ENCODE peak calls at places on chromosomes 7 and 10, in ten cellular contexts. J is cardiac muscle cell, E is transverse colon, V is fibroblast of lung, M is SJCRH30, X is uterus, T is HAP-1, Q is esophagus squamous epithelium, N is neuronal stem cell, L is gastrocnemius medialis. I is an unnamed sample. For H3K9me3, the result is how much of the 10 kb centered on the place peaks cover.

GRCh38 chr7:121102619-121103018 is 114.1 kb downstream of the CPED1 start:
- DNase-seq in J (no peak), E (no peak), V (no peak), M (no peak), X (no peak), T (no peak), Q (no peak), N (no peak), L (no peak), I (no peak)

GRCh38 chr10:51090190-51090589 is 15.9 kb downstream of the PRKG1 start:
- DNase-seq in J (peak), E (no peak), V (peak), M (no peak), X (no peak), T (no peak), Q (no peak), N (no peak), L (peak), I (no peak)

GRCh38 chr7:95472521-95473160 is 13.1 kb upstream of the ASB4 start:
- DNase-seq in J (peak), E (no peak), V (peak), M (peak), X (no peak), T (peak), Q (no peak), N (no peak), L (no peak), I (no peak)

GRCh38 chr10:132752378-132752777 is 33.6 kb downstream of the NKX6-2 start:
- DNase-seq in J (no peak), E (no peak), V (no peak), M (no peak), X (no peak), T (no peak), Q (no peak), N (no peak), L (no peak), I (no peak)

GRCh38 chr10:124075116-124075955 is 18.1 kb downstream of the CHST15 start:
- DNase-seq in J (no peak), E (no peak), V (peak), M (no peak), X (no peak), T (no peak), Q (no peak), N (peak), L (no peak), I (no peak)

GRCh38 chr7:8236781-8237407 is 25.1 kb downstream of the ICA1 start:
- DNase-seq in J (no peak), E (no peak), V (no peak), M (no peak), X (no peak), T (no peak), Q (no peak), N (no peak), L (no peak), I (no peak)

GRCh38 chr10:61280303-61280702 is 172.9 kb downstream of the TMEM26 start:
- DNase-seq in J (peak), E (no peak), V (no peak), M (no peak), X (no peak), T (no peak), Q (no peak), N (no peak), L (no peak), I (no peak)

GRCh38 chr10:51422311-51423120 is 276.9 kb downstream of the CSTF2T start:
- DNase-seq in J (peak), E (peak), V (peak), M (peak), X (peak), T (peak), Q (no peak), N (no peak), L (peak), I (no peak)

GRCh38 chr7:120825576-120825975 is 32.4 kb downstream of the TSPAN12 start:
- DNase-seq in J (no peak), E (no peak), V (no peak), M (no peak), X (no peak), T (no peak), Q (no peak), N (no peak), L (no peak), I (no peak)

GRCh38 chr10:74896788-74897527 is 70.6 kb downstream of the KAT6B start:
- DNase-seq in J (no peak), E (no peak), V (no peak), M (no peak), X (no peak), T (no peak), Q (no peak), N (no peak), L (no peak), I (no peak)

GRCh38 chr7:74337926-74338325 is 48.7 kb downstream of the CLIP2 start:
- DNase-seq in J (no peak), E (no peak), V (no peak), M (no peak), X (no peak), T (no peak), Q (no peak), N (no peak), L (no peak), I (no peak)
- H3K9me3 ChIP-seq in J (under half), E (under half), V (under half), M (under half), X (under half), T (under half), Q (under half), N (under half), L (under half), I (under half)

GRCh38 chr7:105941596-105941995 is 21.5 kb upstream of the CDHR3 start:
- DNase-seq in J (no peak), E (no peak), V (no peak), M (no peak), X (no peak), T (no peak), Q (no peak), N (no peak), L (no peak), I (no peak)
- H3K9me3 ChIP-seq in J (under half), E (under half), V (under half), M (under half), X (under half), T (under half), Q (under half), N (under half), L (under half), I (under half)

DNA sequence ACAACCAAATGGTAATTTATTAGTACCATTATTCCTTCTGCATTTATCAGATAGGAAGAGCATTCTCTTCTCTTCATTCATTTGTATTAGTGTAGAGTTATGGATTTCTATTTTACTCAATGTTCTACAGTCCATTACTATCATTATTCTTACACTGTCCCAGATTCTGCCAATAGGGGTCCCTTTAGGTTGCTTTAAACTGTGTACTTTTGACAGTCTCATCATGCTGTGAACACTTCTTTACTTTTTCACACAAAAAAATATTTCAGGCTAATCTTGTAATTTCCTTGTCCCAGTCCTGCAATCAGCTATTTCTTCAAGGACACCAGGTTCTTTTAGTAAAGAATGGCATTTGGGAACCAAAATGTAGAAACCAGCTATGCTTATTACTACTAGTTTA is 99.3 kb downstream of the ZNF248 start:
- DNase-seq in J (no peak), E (no peak), V (no peak), M (no peak), X (no peak), T (no peak), Q (no peak), N (no peak), L (no peak), I (no peak)
- H3K9me3 ChIP-seq in J (under half), E (under half), V (under half), M (under half), X (under half), T (under half), Q (under half), N (under half), L (under half), I (under half)

DNA sequence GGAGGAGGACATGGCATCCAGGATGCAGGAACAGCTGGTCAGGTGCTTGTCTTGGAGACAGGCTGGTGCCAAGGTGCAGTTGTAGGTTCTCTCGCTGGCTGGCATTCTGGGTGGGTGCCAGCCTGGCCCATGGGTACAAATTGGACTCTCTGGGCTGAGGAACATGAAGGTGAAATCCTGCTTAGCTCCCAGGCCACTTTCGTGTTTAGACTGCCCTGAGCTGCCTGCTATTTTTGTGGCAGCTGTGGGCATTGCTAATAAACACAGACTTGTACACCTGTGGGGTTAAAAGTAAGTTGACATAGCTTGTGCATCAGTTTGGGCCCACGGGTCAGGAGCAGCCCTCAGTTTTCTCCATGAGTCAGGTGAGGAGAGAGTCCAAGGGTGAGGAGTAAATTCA is 379.9 kb downstream of the GLRX3 start:
- DNase-seq in J (no peak), E (no peak), V (no peak), M (no peak), X (no peak), T (no peak), Q (no peak), N (no peak), L (no peak), I (no peak)
- H3K9me3 ChIP-seq in J (under half), E (under half), V (under half), M (under half), X (under half), T (under half), Q (under half), N (under half), L (under half), I (under half)

DNA sequence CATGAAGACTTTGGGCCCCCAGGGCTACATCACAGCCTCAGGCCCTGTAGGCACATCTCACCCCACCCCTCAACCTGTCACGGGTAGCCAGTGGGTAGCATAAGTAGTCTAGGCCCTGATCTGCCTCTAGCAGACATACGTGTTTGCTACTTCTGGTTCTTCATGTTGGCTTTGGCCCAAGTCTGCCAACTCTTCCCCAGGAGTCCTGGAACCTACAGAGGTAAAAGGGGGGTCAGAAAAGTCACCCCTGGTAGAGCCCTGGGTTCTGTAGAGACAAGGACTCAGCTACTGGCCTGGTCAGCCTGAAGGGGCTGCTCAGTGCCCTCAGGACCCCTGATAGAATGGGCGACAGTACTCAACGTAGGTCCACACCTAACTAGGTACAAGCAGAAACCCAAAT is 67.5 kb upstream of the UNC5B start:
- DNase-seq in J (no peak), E (no peak), V (no peak), M (no peak), X (no peak), T (no peak), Q (no peak), N (no peak), L (no peak), I (no peak)
- H3K9me3 ChIP-seq in J (under half), E (under half), V (under half), M (under half), X (under half), T (under half), Q (under half), N (under half), L (under half), I (under half)

DNA sequence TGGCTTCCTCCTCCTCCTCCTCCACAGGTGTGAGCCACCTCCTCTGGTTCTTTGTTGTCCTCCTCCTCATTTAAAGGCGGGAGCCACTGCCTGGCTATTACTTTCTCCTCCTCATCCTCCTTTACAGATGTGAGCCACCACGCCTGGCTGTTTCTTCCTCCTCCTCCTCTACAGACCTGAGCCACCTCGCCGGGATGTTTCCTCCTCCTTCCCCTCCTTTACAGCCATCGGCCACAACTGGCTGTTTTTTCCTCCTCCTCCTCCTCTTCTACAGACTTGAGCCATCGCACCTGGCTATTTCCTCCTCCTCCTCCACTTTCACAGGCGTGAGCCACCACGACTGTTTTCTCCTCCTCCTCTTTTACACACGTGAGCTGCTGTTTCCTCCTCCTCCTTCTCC is 49.0 kb upstream of the ZNF479 start:
- DNase-seq in J (no peak), E (no peak), V (no peak), M (no peak), X (no peak), T (no peak), Q (no peak), N (no peak), L (no peak), I (no peak)
- H3K9me3 ChIP-seq in J (under half), E (under half), V (under half), M (under half), X (under half), T (under half), Q (under half), N (under half), L (under half), I (under half)

DNA sequence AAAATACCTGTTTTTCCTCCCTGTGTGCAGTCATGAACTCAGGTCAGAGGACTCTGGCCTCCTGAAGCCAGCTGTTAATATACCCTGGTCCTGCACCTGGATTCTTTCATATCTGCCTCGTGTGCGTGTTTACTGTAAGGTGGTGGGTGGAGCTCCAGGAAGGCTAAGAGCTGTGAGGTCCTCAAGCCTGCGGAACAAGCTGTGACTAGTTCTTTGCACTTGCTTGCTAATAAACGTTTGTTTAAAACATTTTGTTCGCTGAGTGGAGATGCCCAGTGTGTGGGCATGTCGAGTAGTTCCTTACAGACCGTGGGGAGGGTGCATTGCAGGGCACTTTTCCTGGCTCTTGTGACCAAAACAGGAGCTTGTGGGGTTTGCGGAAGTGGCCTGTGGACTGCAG is 139.0 kb downstream of the DOCK1 start:
- DNase-seq in J (no peak), E (peak), V (no peak), M (no peak), X (no peak), T (no peak), Q (no peak), N (no peak), L (no peak), I (no peak)
- H3K9me3 ChIP-seq in J (under half), E (under half), V (under half), M (under half), X (under half), T (under half), Q (under half), N (under half), L (under half), I (under half)

GRCh38 chr10:130430291-130430690 is 294.1 kb downstream of the GLRX3 start:
- DNase-seq in J (no peak), E (no peak), V (no peak), M (no peak), X (no peak), T (no peak), Q (no peak), N (no peak), L (no peak), I (no peak)

GRCh38 chr10:130432271-130432670 is 296.1 kb downstream of the GLRX3 start:
- DNase-seq in J (no peak), E (no peak), V (no peak), M (no peak), X (no peak), T (no peak), Q (no peak), N (no peak), L (no peak), I (no peak)

GRCh38 chr10:130430852-130431704 is 294.9 kb downstream of the GLRX3 start:
- DNase-seq in J (no peak), E (no peak), V (no peak), M (no peak), X (no peak), T (no peak), Q (no peak), N (no peak), L (no peak), I (no peak)

GRCh38 chr10:130434446-130435385 is 298.5 kb downstream of the GLRX3 start:
- DNase-seq in J (no peak), E (no peak), V (no peak), M (no peak), X (no peak), T (no peak), Q (no peak), N (no peak), L (no peak), I (no peak)

GRCh38 chr10:130432850-130433249 is 296.7 kb downstream of the GLRX3 start:
- DNase-seq in J (no peak), E (no peak), V (no peak), M (no peak), X (no peak), T (no peak), Q (no peak), N (no peak), L (no peak), I (no peak)
- H3K9me3 ChIP-seq in J (under half), E (under half), V (under half), M (under half), X (under half), T (under half), Q (under half), N (under half), L (under half), I (under half)

DNA sequence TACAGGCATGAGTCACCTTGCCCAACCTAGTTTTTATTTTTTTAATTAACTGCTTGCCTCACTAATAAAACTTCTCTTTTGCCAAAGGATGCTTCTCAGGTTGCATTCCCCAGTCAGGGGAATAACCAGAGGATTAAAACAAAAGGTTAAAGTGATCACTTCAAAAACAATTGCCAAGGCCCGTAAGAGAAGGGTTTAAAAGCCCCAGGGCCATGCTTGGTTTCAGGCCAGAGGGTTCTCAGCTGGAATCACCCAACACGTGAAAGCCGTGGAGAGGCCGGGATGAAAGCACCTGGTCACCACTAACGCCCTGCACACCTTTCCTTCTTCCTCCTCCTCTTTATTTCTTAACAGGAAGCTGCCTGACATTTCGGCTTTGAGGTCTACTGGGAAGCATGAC is 587.5 kb downstream of the PTPRN2 start:
- DNase-seq in J (no peak), E (no peak), V (no peak), M (no peak), X (no peak), T (no peak), Q (no peak), N (no peak), L (no peak), I (no peak)
- H3K9me3 ChIP-seq in J (under half), E (under half), V (under half), M (under half), X (under half), T (under half), Q (under half), N (under half), L (under half), I (under half)

DNA sequence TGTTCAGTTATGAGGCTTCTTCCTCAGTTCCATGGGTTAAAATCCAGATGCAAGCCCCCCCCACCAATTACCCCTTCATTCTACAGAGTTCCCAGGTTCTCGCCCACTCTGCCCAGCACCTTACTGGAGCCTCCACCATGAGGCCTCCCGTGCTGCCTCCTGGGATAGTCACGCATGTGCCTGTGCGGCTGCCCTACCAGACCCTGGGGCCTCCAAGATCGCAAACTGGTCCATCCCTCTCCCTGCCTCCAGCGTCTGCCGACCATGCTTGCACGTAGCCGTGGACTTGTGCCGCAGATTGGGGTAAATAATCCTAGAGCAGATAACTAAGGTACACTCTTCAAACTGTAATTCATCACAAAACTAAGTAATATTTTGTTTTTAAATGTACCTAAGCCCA is 611.2 kb downstream of the PTPRN2 start:
- DNase-seq in J (no peak), E (no peak), V (no peak), M (no peak), X (no peak), T (no peak), Q (no peak), N (no peak), L (no peak), I (no peak)
- H3K9me3 ChIP-seq in J (under half), E (under half), V (under half), M (under half), X (under half), T (under half), Q (under half), N (under half), L (under half), I (under half)